ENCODE peak calls at places on chromosomes 13 and 19, in six cellular contexts. One of them, this sample, is unnamed.

GRCh38 chr19:15249912-15250634 is 17.8 kb upstream of the EPHX3 start:
- DNase-seq in epithelial cell of esophagus: peak
- DNase-seq in activated naive CD8-positive, alpha-beta T cell treated with anti-CD3 and anti-CD28 coated beads, Interleukin-2, amount 50 U/mL, for 24 hours: no peak
- DNase-seq in CD4-positive, CD25-positive, alpha-beta regulatory T cell: no peak
- DNase-seq in HFF-Myc: no peak
- DNase-seq in EL: peak
- DNase-seq in this sample: no peak

GRCh38 chr19:15154002-15154612 is 46.7 kb downstream of the NOTCH3 start:
- DNase-seq in activated naive CD8-positive, alpha-beta T cell treated with anti-CD3 and anti-CD28 coated beads, Interleukin-2, amount 50 U/mL, for 24 hours: peak
- DNase-seq in HFF-Myc: no peak
- DNase-seq in CD4-positive, CD25-positive, alpha-beta regulatory T cell: no peak
- DNase-seq in epithelial cell of esophagus: peak
- DNase-seq in EL: peak
- DNase-seq in this sample: no peak

GRCh38 chr13:28489536-28489935 is 5.4 kb downstream of the FLT1 start:
- DNase-seq in EL: peak
- DNase-seq in activated naive CD8-positive, alpha-beta T cell treated with anti-CD3 and anti-CD28 coated beads, Interleukin-2, amount 50 U/mL, for 24 hours: no peak
- DNase-seq in HFF-Myc: peak
- DNase-seq in epithelial cell of esophagus: no peak
- DNase-seq in CD4-positive, CD25-positive, alpha-beta regulatory T cell: no peak
- DNase-seq in this sample: no peak

GRCh38 chr13:79655509-79655908 is 174.6 kb downstream of the NDFIP2 start:
- DNase-seq in CD4-positive, CD25-positive, alpha-beta regulatory T cell: no peak
- DNase-seq in EL: no peak
- DNase-seq in epithelial cell of esophagus: no peak
- DNase-seq in activated naive CD8-positive, alpha-beta T cell treated with anti-CD3 and anti-CD28 coated beads, Interleukin-2, amount 50 U/mL, for 24 hours: no peak
- DNase-seq in HFF-Myc: no peak
- DNase-seq in this sample: no peak

GRCh38 chr19:10222201-10222890 is 8.8 kb downstream of the S1PR2 start:
- DNase-seq in CD4-positive, CD25-positive, alpha-beta regulatory T cell: no peak
- DNase-seq in EL: no peak
- DNase-seq in HFF-Myc: no peak
- DNase-seq in epithelial cell of esophagus: no peak
- DNase-seq in activated naive CD8-positive, alpha-beta T cell treated with anti-CD3 and anti-CD28 coated beads, Interleukin-2, amount 50 U/mL, for 24 hours: no peak
- DNase-seq in this sample: no peak

GRCh38 chr13:93496985-93497673 is 270.5 kb downstream of the GPC6 start:
- DNase-seq in CD4-positive, CD25-positive, alpha-beta regulatory T cell: no peak
- DNase-seq in HFF-Myc: no peak
- DNase-seq in activated naive CD8-positive, alpha-beta T cell treated with anti-CD3 and anti-CD28 coated beads, Interleukin-2, amount 50 U/mL, for 24 hours: no peak
- DNase-seq in EL: no peak
- DNase-seq in epithelial cell of esophagus: peak
- DNase-seq in this sample: no peak

GRCh38 chr13:49629947-49630346 is 1.6 kb downstream of the ARL11 start:
- DNase-seq in activated naive CD8-positive, alpha-beta T cell treated with anti-CD3 and anti-CD28 coated beads, Interleukin-2, amount 50 U/mL, for 24 hours: no peak
- DNase-seq in epithelial cell of esophagus: peak
- DNase-seq in HFF-Myc: no peak
- DNase-seq in EL: peak
- DNase-seq in CD4-positive, CD25-positive, alpha-beta regulatory T cell: no peak
- DNase-seq in this sample: no peak

GRCh38 chr19:45442927-45443461 is 19.3 kb upstream of the ERCC1 start:
- DNase-seq in EL: peak
- DNase-seq in epithelial cell of esophagus: peak
- DNase-seq in HFF-Myc: no peak
- DNase-seq in CD4-positive, CD25-positive, alpha-beta regulatory T cell: peak
- DNase-seq in activated naive CD8-positive, alpha-beta T cell treated with anti-CD3 and anti-CD28 coated beads, Interleukin-2, amount 50 U/mL, for 24 hours: peak
- DNase-seq in this sample: no peak

GRCh38 chr13:78604782-78605611 is 1.6 kb upstream of the POU4F1 start:
- DNase-seq in EL: peak
- DNase-seq in epithelial cell of esophagus: peak
- DNase-seq in HFF-Myc: no peak
- DNase-seq in activated naive CD8-positive, alpha-beta T cell treated with anti-CD3 and anti-CD28 coated beads, Interleukin-2, amount 50 U/mL, for 24 hours: no peak
- DNase-seq in CD4-positive, CD25-positive, alpha-beta regulatory T cell: no peak
- DNase-seq in this sample: no peak

GRCh38 chr19:41546386-41546789 is 29.6 kb upstream of the CEACAM21 start:
- DNase-seq in activated naive CD8-positive, alpha-beta T cell treated with anti-CD3 and anti-CD28 coated beads, Interleukin-2, amount 50 U/mL, for 24 hours: peak
- DNase-seq in epithelial cell of esophagus: no peak
- DNase-seq in CD4-positive, CD25-positive, alpha-beta regulatory T cell: peak
- DNase-seq in EL: no peak
- DNase-seq in HFF-Myc: no peak
- DNase-seq in this sample: no peak

GRCh38 chr19:58229255-58229639 is 533 bp downstream of the ZNF544 start:
- DNase-seq in HFF-Myc: no peak
- DNase-seq in epithelial cell of esophagus: peak
- DNase-seq in EL: peak
- DNase-seq in CD4-positive, CD25-positive, alpha-beta regulatory T cell: no peak
- DNase-seq in activated naive CD8-positive, alpha-beta T cell treated with anti-CD3 and anti-CD28 coated beads, Interleukin-2, amount 50 U/mL, for 24 hours: peak
- DNase-seq in this sample: peak

GRCh38 chr13:73602295-73602694 is 531.9 kb downstream of the KLF12 start:
- DNase-seq in EL: peak
- DNase-seq in activated naive CD8-positive, alpha-beta T cell treated with anti-CD3 and anti-CD28 coated beads, Interleukin-2, amount 50 U/mL, for 24 hours: no peak
- DNase-seq in CD4-positive, CD25-positive, alpha-beta regulatory T cell: no peak
- DNase-seq in epithelial cell of esophagus: peak
- DNase-seq in HFF-Myc: peak
- DNase-seq in this sample: no peak

GRCh38 chr13:49303533-49304252 is 56.0 kb downstream of the CDADC1 start:
- DNase-seq in EL: no peak
- DNase-seq in CD4-positive, CD25-positive, alpha-beta regulatory T cell: no peak
- DNase-seq in epithelial cell of esophagus: no peak
- DNase-seq in activated naive CD8-positive, alpha-beta T cell treated with anti-CD3 and anti-CD28 coated beads, Interleukin-2, amount 50 U/mL, for 24 hours: no peak
- DNase-seq in HFF-Myc: no peak
- DNase-seq in this sample: no peak

This sample was measured in substantia nigra.